ENCODE peak calls at places on chromosomes 2 and 18, in ten cellular contexts. H, N, R, X, Q, T, L, S, G and A are unnamed samples.

GRCh38 chr2:144596074-144596871 is 76.4 kb upstream of the ZEB2 start:
- DNase-seq in L (no peak), H (no peak), R (no peak), T (peak), S (peak), Q (no peak), G (no peak), X (peak), N (no peak), A (no peak)

GRCh38 chr2:106010818-106011355 is 183.2 kb downstream of the UXS1 start:
- DNase-seq in X (no peak), R (no peak), N (no peak), Q (no peak), H (no peak), T (no peak), G (no peak), S (no peak), L (no peak), A (no peak)

GRCh38 chr2:181586569-181587076 is 70.3 kb downstream of the CERKL start:
- DNase-seq in T (no peak), X (peak), L (no peak), G (no peak), N (no peak), Q (no peak), H (no peak), R (no peak), S (peak), A (peak)

GRCh38 chr2:24613154-24613814 is 122.2 kb downstream of the NCOA1 start:
- DNase-seq in X (peak), L (peak), S (peak), Q (peak), H (no peak), T (peak), G (no peak), N (no peak), R (peak), A (no peak)

GRCh38 chr2:27856386-27856785 is 33.8 kb downstream of the RBKS start:
- DNase-seq in R (no peak), S (no peak), G (no peak), L (no peak), Q (no peak), T (no peak), H (no peak), N (no peak), X (no peak), A (no peak)

GRCh38 chr2:46984642-46985476 is 69.3 kb upstream of the MCFD2 start:
- DNase-seq in Q (peak), N (no peak), L (no peak), R (peak), S (peak), H (no peak), X (peak), T (peak), G (no peak), A (no peak)

GRCh38 chr18:51236225-51236624 is 38.7 kb upstream of the MEX3C start:
- DNase-seq in H (no peak), G (no peak), L (peak), Q (no peak), S (peak), R (no peak), T (no peak), N (no peak), X (peak), A (no peak)

GRCh38 chr2:45849491-45850283 is 198.2 kb downstream of the PRKCE start:
- DNase-seq in X (peak), T (peak), S (peak), H (no peak), Q (no peak), G (no peak), L (no peak), N (no peak), R (no peak), A (no peak)

GRCh38 chr2:197251576-197251975 is 59.0 kb downstream of the ANKRD44 start:
- DNase-seq in Q (no peak), N (no peak), H (no peak), L (no peak), R (no peak), S (no peak), T (no peak), G (no peak), X (no peak), A (no peak)

GRCh38 chr2:24111407-24111861 is 11.7 kb downstream of the PFN4 start:
- DNase-seq in S (peak), N (no peak), T (no peak), X (peak), G (no peak), H (no peak), R (no peak), Q (no peak), L (no peak), A (no peak)

GRCh38 chr2:207833265-207833751 is 63.6 kb upstream of the FZD5 start:
- DNase-seq in R (no peak), G (no peak), N (no peak), H (no peak), L (no peak), Q (no peak), S (peak), T (no peak), X (peak), A (no peak)

GRCh38 chr18:2979871-2980606 is 32.9 kb downstream of the LPIN2 start:
- DNase-seq in Q (no peak), G (no peak), T (no peak), L (no peak), N (no peak), H (no peak), X (peak), R (peak), S (no peak), A (no peak)

GRCh38 chr2:88692187-88692586 is 714 bp downstream of the RPIA start:
- DNase-seq in G (no peak), S (no peak), H (no peak), R (no peak), T (peak), N (no peak), X (peak), L (peak), Q (peak), A (no peak)

GRCh38 chr2:43045866-43046265 is 180.5 kb downstream of the ZFP36L2 start:
- DNase-seq in S (no peak), T (no peak), L (no peak), Q (no peak), N (no peak), X (no peak), R (no peak), G (no peak), H (no peak), A (no peak)

GRCh38 chr2:101818531-101819451 is 121.3 kb downstream of the MAP4K4 start:
- DNase-seq in H (no peak), S (peak), X (no peak), T (no peak), R (no peak), L (no peak), Q (no peak), G (peak), N (no peak), A (peak)

GRCh38 chr2:188042412-188042811 is 249.3 kb upstream of the GULP1 start:
- DNase-seq in X (peak), Q (no peak), N (no peak), T (no peak), G (no peak), L (no peak), R (no peak), H (no peak), S (peak), A (no peak)

GRCh38 chr2:26556309-26557243 is 78.7 kb upstream of the OTOF start:
- DNase-seq in T (no peak), X (no peak), R (no peak), H (no peak), G (no peak), S (no peak), L (no peak), N (no peak), Q (peak), A (no peak)

GRCh38 chr2:127095367-127095641 is 11.7 kb downstream of the BIN1 start:
- DNase-seq in S (no peak), G (no peak), R (no peak), N (no peak), H (no peak), X (no peak), Q (peak), T (no peak), L (no peak), A (no peak)

GRCh38 chr18:22822024-22822423 is 111.1 kb upstream of the RBBP8 start:
- DNase-seq in Q (no peak), T (no peak), H (no peak), S (peak), L (peak), N (no peak), G (no peak), X (peak), R (no peak), A (no peak)

GRCh38 chr18:50424877-50425690 is 50.2 kb downstream of the SKA1 start:
- DNase-seq in L (no peak), H (no peak), G (no peak), R (no peak), S (peak), T (no peak), N (no peak), Q (no peak), X (peak), A (no peak)

GRCh38 chr2:147773479-147773878 is 71.3 kb upstream of the ACVR2A start:
- DNase-seq in N (no peak), Q (no peak), R (no peak), X (no peak), H (no peak), S (no peak), T (no peak), L (no peak), G (no peak), A (no peak)

GRCh38 chr2:50143822-50144575 is 887.9 kb downstream of the NRXN1 start:
- DNase-seq in X (peak), T (no peak), H (peak), Q (no peak), N (no peak), L (peak), G (peak), S (peak), R (peak), A (peak)

GRCh38 chr2:161788175-161788574 is 164.0 kb downstream of the SLC4A10 start:
- DNase-seq in T (no peak), S (no peak), H (no peak), Q (no peak), G (no peak), R (no peak), L (no peak), X (no peak), N (no peak), A (no peak)